ENCODE peak calls at places on chromosomes 7 and 10, in eight cellular contexts. N is NCI-H460; U is activated CD4-positive, CD25-positive, alpha-beta regulatory T cell; I is stimulated activated CD4-positive, alpha-beta T cell treated with anti-CD3 and anti-CD28 coated beads, Interleukin-4, amount 100 ng/mL, for 48 hours; G is hypothalamus; C is left kidney; Z is CD8-positive, alpha-beta T cell; B is activated CD8-positive, alpha-beta memory T cell treated with anti-CD3 and anti-CD28 coated beads, Interleukin-2, amount 50 U/mL, for 4 hours. T is an unnamed sample.

GRCh38 chr10:19546224-19546623 is 270.0 kb upstream of the PLXDC2 start:
- DNase-seq in G (no peak), B (no peak), C (no peak), N (no peak), I (no peak), Z (no peak), U (no peak), T (no peak)

GRCh38 chr7:100694196-100694745 is at the start of gene GIGYF1:
- DNase-seq in G (peak; percentile 78), C (peak; percentile 88), U (peak; percentile 69), B (peak; percentile 71), Z (peak; percentile 55), N (no peak), I (peak; percentile 62), T (peak; percentile 47)

GRCh38 chr10:43118631-43119415 is 19.4 kb upstream of the CSGALNACT2 start:
- DNase-seq in U (no peak), N (no peak), C (no peak), B (no peak), G (no peak), I (no peak), Z (no peak), T (no peak)

GRCh38 chr10:209357-209756 is 74.1 kb downstream of the ZMYND11 start:
- DNase-seq in Z (no peak), N (no peak), U (no peak), B (no peak), C (no peak), I (no peak), G (no peak), T (no peak)

GRCh38 chr7:25448301-25448700 is 220.0 kb upstream of the NPVF start:
- DNase-seq in C (no peak), N (no peak), I (no peak), G (no peak), B (no peak), Z (no peak), U (no peak), T (no peak)

GRCh38 chr7:43039346-43039745 is 73.1 kb upstream of the HECW1 start:
- DNase-seq in I (no peak), G (no peak), N (no peak), Z (no peak), B (no peak), C (no peak), U (no peak), T (no peak)

GRCh38 chr10:54402576-54402975 is 398.5 kb downstream of the PCDH15 start:
- DNase-seq in G (no peak), Z (no peak), B (no peak), U (no peak), I (no peak), C (peak; percentile 51), N (peak; percentile 29), T (no peak)

GRCh38 chr7:41222704-41223103 is 480.2 kb downstream of the INHBA start:
- DNase-seq in U (no peak), B (no peak), Z (no peak), C (no peak), I (no peak), N (no peak), G (no peak), T (no peak)

GRCh38 chr7:94466516-94466915 is 43.1 kb upstream of the CASD1 start:
- DNase-seq in Z (no peak), N (no peak), U (no peak), I (no peak), G (no peak), C (peak; percentile 6), B (no peak), T (no peak)

GRCh38 chr10:5079306-5079830 is 14.8 kb upstream of the AKR1C3 start:
- DNase-seq in C (peak; percentile 7), B (no peak), N (no peak), I (no peak), Z (no peak), G (no peak), U (no peak), T (no peak)

GRCh38 chr10:19702215-19702614 is 114.0 kb upstream of the PLXDC2 start:
- DNase-seq in Z (no peak), I (no peak), N (peak; percentile 0), G (no peak), B (no peak), U (no peak), C (no peak), T (no peak)

GRCh38 chr7:427506-428103 is 92.0 kb downstream of the PDGFA start:
- DNase-seq in Z (no peak), B (no peak), G (no peak), U (no peak), N (no peak), C (no peak), I (no peak), T (no peak)

GRCh38 chr10:12488626-12489025 is 139.3 kb downstream of the CAMK1D start:
- DNase-seq in C (no peak), I (no peak), G (no peak), B (no peak), Z (no peak), U (no peak), N (no peak), T (no peak)

GRCh38 chr7:146176790-146177189 is 60.2 kb downstream of the CNTNAP2 start:
- DNase-seq in B (no peak), U (no peak), N (no peak), C (peak; percentile 55), Z (no peak), G (no peak), I (no peak), T (no peak)

GRCh38 chr7:46123-46829 is 146.1 kb upstream of the FAM20C start:
- DNase-seq in Z (no peak), U (no peak), C (no peak), N (no peak), B (no peak), G (no peak), I (no peak), T (no peak)

GRCh38 chr7:32206488-32206887 is 136.3 kb upstream of the PDE1C start:
- DNase-seq in G (no peak), U (no peak), N (no peak), C (no peak), I (no peak), B (no peak), Z (no peak), T (no peak)

GRCh38 chr10:130080461-130080814 is 30.2 kb downstream of the C10orf143 start:
- DNase-seq in B (no peak), N (no peak), G (no peak), I (no peak), C (no peak), Z (no peak), U (no peak), T (no peak)